ENCODE peak calls at places on chromosomes 16 and 17, in six cellular contexts. I is AG04450, G is mammary epithelial cell, S is cardiac muscle cell, R is endodermal cell, O is fibroblast of villous mesenchyme. M is an unnamed sample.

GRCh38 chr17:3385869-3386816 is at the start of gene OR3A2:
- DNase-seq in I (no peak), G (no peak), S (no peak), R (peak; percentile 78), O (no peak), M (no peak)

GRCh38 chr16:87603684-87604571 is 1.6 kb downstream of the JPH3 start:
- DNase-seq in I (no peak), G (no peak), S (peak; percentile 16), R (peak; percentile 72), O (no peak), M (no peak)

GRCh38 chr16:74320707-74321106 is 24.1 kb downstream of the PSMD7 start:
- DNase-seq in I (no peak), G (no peak), S (no peak), R (no peak), O (no peak), M (no peak)

GRCh38 chr17:51352798-51353197 is 92.5 kb downstream of the UTP18 start:
- DNase-seq in I (no peak), G (peak; percentile 62), S (no peak), R (no peak), O (no peak), M (no peak)

GRCh38 chr16:78675312-78675711 is 575.9 kb downstream of the WWOX start:
- DNase-seq in I (no peak), G (no peak), S (no peak), R (peak; percentile 5), O (peak; percentile 97), M (no peak)

GRCh38 chr17:21165922-21166598 is 39.3 kb downstream of the DHRS7B start:
- DNase-seq in I (no peak), G (no peak), S (no peak), R (no peak), O (no peak), M (no peak)

GRCh38 chr16:4936991-4937781 is at the start of gene PPL:
- DNase-seq in I (no peak), G (peak; percentile 78), S (peak; percentile 93), R (peak; percentile 98), O (no peak), M (no peak)

GRCh38 chr16:88798073-88798472 is 5.5 kb upstream of the CDT1 start:
- DNase-seq in I (no peak), G (no peak), S (no peak), R (no peak), O (no peak), M (no peak)

GRCh38 chr17:6857904-6858303 is 26.4 kb upstream of the TEKT1 start:
- DNase-seq in I (no peak), G (no peak), S (no peak), R (no peak), O (no peak), M (no peak)

GRCh38 chr16:11497851-11498289 is 88.8 kb downstream of the LITAF start:
- DNase-seq in I (no peak), G (peak; percentile 66), S (no peak), R (no peak), O (peak; percentile 82), M (no peak)

GRCh38 chr17:45342871-45343526 is 26.2 kb upstream of the MAP3K14 start:
- DNase-seq in I (no peak), G (no peak), S (no peak), R (no peak), O (no peak), M (no peak)

GRCh38 chr17:45234641-45235040 is 13.0 kb downstream of the FMNL1 start:
- DNase-seq in I (no peak), G (no peak), S (peak; percentile 55), R (peak; percentile 89), O (no peak), M (no peak)

DNA sequence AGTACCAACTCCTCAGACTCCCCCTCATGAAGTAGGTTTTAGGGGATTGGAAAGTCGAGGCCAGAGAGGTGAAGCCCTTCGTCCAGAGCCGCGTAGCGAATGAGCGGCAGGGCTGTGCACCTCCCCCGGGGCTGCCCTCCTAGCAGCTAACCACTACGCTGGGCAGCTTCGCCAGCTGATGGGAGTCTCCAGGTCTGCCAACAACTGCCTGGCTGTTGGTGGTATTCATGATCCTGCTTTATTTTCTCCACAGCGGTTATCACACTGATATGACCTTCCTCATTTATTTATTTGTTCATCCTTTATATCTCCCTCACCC is 773 bp upstream of the NETO2 start:
- DNase-seq in I (no peak), G (no peak), S (no peak), R (no peak), O (no peak), M (no peak)
- TF ChIP-seq CTCF in I (no peak), G (no peak), S (no peak), R (no peak), O (no peak), M (no peak)

DNA sequence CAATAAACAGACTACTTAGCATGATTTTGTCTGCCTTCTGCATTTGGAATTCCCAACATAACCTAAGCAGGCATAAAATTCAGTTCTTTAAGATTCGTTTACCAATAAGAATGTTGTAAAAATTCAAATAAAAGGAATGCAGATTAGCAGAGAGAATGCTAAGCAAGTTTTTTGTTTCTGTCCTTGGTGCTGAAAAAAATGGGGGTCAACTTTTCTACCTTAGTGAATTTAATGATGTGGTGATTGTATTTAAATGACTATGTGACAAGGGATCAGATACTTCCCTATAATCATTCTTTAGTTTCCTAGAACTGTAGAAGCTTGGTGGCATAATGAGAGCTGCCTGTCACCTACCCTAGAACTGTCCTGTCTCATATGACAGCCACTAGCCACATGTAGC is 159.5 kb downstream of the RBFOX1 start:
- DNase-seq in I (no peak), G (no peak), S (peak; percentile 45), R (no peak), O (no peak), M (no peak)
- H3K4me3 ChIP-seq in I (no peak overlapping the region), G (no peak overlapping the region), S (no peak overlapping the region), R (no peak overlapping the region), O (no peak overlapping the region), M (no peak overlapping the region)

GRCh38 chr16:1631931-1632637 is 19.9 kb downstream of the CRAMP1 start:
- DNase-seq in I (no peak), G (no peak), S (no peak), R (no peak), O (no peak), M (no peak)

GRCh38 chr16:1635070-1635469 is 22.9 kb downstream of the CRAMP1 start:
- DNase-seq in I (no peak), G (no peak), S (no peak), R (no peak), O (no peak), M (no peak)

GRCh38 chr16:1632638-1632970 is 20.4 kb downstream of the CRAMP1 start:
- DNase-seq in I (no peak), G (no peak), S (no peak), R (no peak), O (no peak), M (no peak)

GRCh38 chr16:1633310-1633709 is 21.1 kb downstream of the CRAMP1 start:
- DNase-seq in I (no peak), G (no peak), S (no peak), R (no peak), O (no peak), M (no peak)

GRCh38 chr16:1634541-1634940 is 22.4 kb downstream of the CRAMP1 start:
- DNase-seq in I (no peak), G (no peak), S (no peak), R (no peak), O (no peak), M (no peak)
- TF ChIP-seq CTCF in I (no peak), G (no peak), S (no peak), R (no peak), O (no peak), M (no peak)

GRCh38 chr17:40646791-40647548 is 648 bp downstream of the SMARCE1 start:
- DNase-seq in I (no peak), G (peak; percentile 2), S (peak; percentile 48), R (no peak), O (peak; percentile 68), M (peak; percentile 1)
- H3K4me3 ChIP-seq in I (peak overlapping the region; percentile 86), G (peak overlapping the region; percentile 74), S (peak overlapping the region; percentile 95), R (peak overlapping the region; percentile 93), O (peak overlapping the region; percentile 96), M (peak overlapping the region; percentile 96)

GRCh38 chr16:23702951-23703350 is 10.1 kb downstream of the ERN2 start:
- DNase-seq in I (no peak), G (no peak), S (no peak), R (no peak), O (no peak), M (no peak)
- TF ChIP-seq CTCF in I (no peak), G (no peak), S (no peak), R (no peak), O (no peak), M (no peak)

DNA sequence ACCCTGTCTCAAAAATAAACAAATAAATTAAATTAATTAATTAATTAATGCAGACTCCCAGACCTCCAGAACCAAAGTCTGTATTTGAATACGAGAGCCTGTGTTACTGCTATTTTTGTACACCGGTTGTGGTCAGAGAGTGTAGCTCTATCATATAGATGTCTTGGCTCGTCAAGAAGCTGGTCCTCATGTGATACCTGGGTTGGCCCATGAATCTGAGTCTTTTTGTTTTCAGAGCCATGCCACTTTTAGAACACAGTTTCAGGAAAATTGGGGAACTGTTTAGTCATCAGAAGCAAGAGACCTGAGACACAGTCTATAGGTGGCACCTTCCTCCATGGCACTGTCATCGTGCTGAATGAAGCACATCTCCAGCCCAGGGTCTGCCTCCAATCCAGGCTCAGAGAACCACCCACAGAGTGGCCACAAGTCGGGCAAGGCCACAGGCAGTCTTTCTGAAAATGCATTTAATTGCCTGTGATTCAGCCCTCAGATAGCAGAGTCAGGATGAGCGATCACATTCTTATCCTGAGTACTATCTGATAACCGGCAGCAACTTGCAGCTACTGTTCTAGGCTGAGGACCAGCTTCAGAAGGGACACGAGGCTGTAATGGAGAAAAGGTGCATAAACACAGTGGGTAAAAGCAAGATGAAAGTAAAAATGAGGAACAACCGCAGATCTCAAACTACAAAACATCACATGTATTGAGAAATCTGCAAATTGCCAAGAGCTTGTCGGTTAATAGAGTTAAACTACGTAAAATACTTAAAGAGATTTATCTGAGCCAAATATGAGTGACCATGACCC is 14.2 kb upstream of the HAPSTR1 start:
- DNase-seq in I (no peak), G (peak; percentile 84), S (no peak), R (no peak), O (peak; percentile 73), M (no peak)
- H3K4me3 ChIP-seq in I (no peak overlapping the region), G (no peak overlapping the region), S (no peak overlapping the region), R (no peak overlapping the region), O (no peak overlapping the region), M (no peak overlapping the region)

GRCh38 chr16:46695937-46696336 is 6.5 kb downstream of the ORC6 start:
- DNase-seq in I (no peak), G (no peak), S (no peak), R (no peak), O (no peak), M (no peak)
- TF ChIP-seq CTCF in I (no peak), G (no peak), S (no peak), R (no peak), O (no peak), M (no peak)

GRCh38 chr16:17466876-17467275 is 3.9 kb downstream of the XYLT1 start:
- DNase-seq in I (no peak), G (no peak), S (no peak), R (no peak), O (no peak), M (no peak)
- H3K4me3 ChIP-seq in I (no peak overlapping the region), G (no peak overlapping the region), S (no peak overlapping the region), R (no peak overlapping the region), O (no peak overlapping the region), M (no peak overlapping the region)

GRCh38 chr17:74780443-74781238 is 4.5 kb upstream of the NAT9 start:
- DNase-seq in I (no peak), G (no peak), S (no peak), R (peak; percentile 85), O (no peak), M (no peak)
- TF ChIP-seq CTCF in I (no peak), G (no peak), S (peak; percentile 10), R (peak; percentile 75), O (peak; percentile 40), M (peak; percentile 34)